ENCODE peak calls at places on chromosomes 12 and 14, in nine cellular contexts. One of them, this sample, is unnamed.

GRCh38 chr12:101566318-101566717 is 28.5 kb upstream of the MYBPC1 start:
- DNase-seq in neural progenitor cell: peak; percentile 6
- DNase-seq in fibroblast of lung: no peak
- DNase-seq in neuronal stem cell: peak; percentile 8
- DNase-seq in endothelial cell of umbilical vein: no peak
- DNase-seq in K562: no peak
- DNase-seq in GM12878: no peak
- DNase-seq in PC-3: no peak
- DNase-seq in HCT116: peak; percentile 40
- DNase-seq in this sample: peak; percentile 83

GRCh38 chr12:21607701-21608100 is 3.1 kb upstream of the GYS2 start:
- DNase-seq in neural progenitor cell: peak; percentile 10
- DNase-seq in fibroblast of lung: peak; percentile 16
- DNase-seq in neuronal stem cell: no peak
- DNase-seq in endothelial cell of umbilical vein: peak; percentile 42
- DNase-seq in K562: no peak
- DNase-seq in GM12878: no peak
- DNase-seq in PC-3: peak; percentile 25
- DNase-seq in HCT116: peak; percentile 12
- DNase-seq in this sample: no peak

GRCh38 chr12:53591301-53592206 is 34.6 kb downstream of the ATF7 start:
- DNase-seq in neural progenitor cell: peak; percentile 20
- DNase-seq in fibroblast of lung: no peak
- DNase-seq in neuronal stem cell: peak; percentile 4
- DNase-seq in endothelial cell of umbilical vein: peak; percentile 42
- DNase-seq in K562: no peak
- DNase-seq in GM12878: no peak
- DNase-seq in PC-3: no peak
- DNase-seq in HCT116: no peak
- DNase-seq in this sample: no peak

GRCh38 chr14:38199768-38200167 is 7.9 kb upstream of the SSTR1 start:
- DNase-seq in neural progenitor cell: no peak
- DNase-seq in fibroblast of lung: peak; percentile 36
- DNase-seq in neuronal stem cell: no peak
- DNase-seq in endothelial cell of umbilical vein: no peak
- DNase-seq in K562: no peak
- DNase-seq in GM12878: no peak
- DNase-seq in PC-3: peak; percentile 59
- DNase-seq in HCT116: no peak
- DNase-seq in this sample: no peak

GRCh38 chr14:92121207-92121669 is 268 bp downstream of the NDUFB1 start:
- DNase-seq in neural progenitor cell: peak; percentile 57
- DNase-seq in fibroblast of lung: peak; percentile 57
- DNase-seq in neuronal stem cell: peak; percentile 20
- DNase-seq in endothelial cell of umbilical vein: peak; percentile 70
- DNase-seq in K562: peak; percentile 74
- DNase-seq in GM12878: no peak
- DNase-seq in PC-3: peak; percentile 12
- DNase-seq in HCT116: no peak
- DNase-seq in this sample: no peak

GRCh38 chr12:77070382-77071294 is 5.3 kb upstream of the E2F7 start:
- DNase-seq in neural progenitor cell: no peak
- DNase-seq in fibroblast of lung: no peak
- DNase-seq in neuronal stem cell: no peak
- DNase-seq in endothelial cell of umbilical vein: no peak
- DNase-seq in K562: no peak
- DNase-seq in GM12878: peak; percentile 48
- DNase-seq in PC-3: no peak
- DNase-seq in HCT116: no peak
- DNase-seq in this sample: no peak

GRCh38 chr14:95519699-95520098 is 3.2 kb upstream of the SYNE3 start:
- DNase-seq in neural progenitor cell: no peak
- DNase-seq in fibroblast of lung: peak; percentile 84
- DNase-seq in neuronal stem cell: no peak
- DNase-seq in endothelial cell of umbilical vein: peak; percentile 81
- DNase-seq in K562: no peak
- DNase-seq in GM12878: no peak
- DNase-seq in PC-3: peak; percentile 79
- DNase-seq in HCT116: peak; percentile 56
- DNase-seq in this sample: no peak

GRCh38 chr12:47793015-47793681 is 20.1 kb downstream of the SLC48A1 start:
- DNase-seq in neural progenitor cell: no peak
- DNase-seq in fibroblast of lung: no peak
- DNase-seq in neuronal stem cell: no peak
- DNase-seq in endothelial cell of umbilical vein: no peak
- DNase-seq in K562: no peak
- DNase-seq in GM12878: no peak
- DNase-seq in PC-3: no peak
- DNase-seq in HCT116: no peak
- DNase-seq in this sample: no peak

GRCh38 chr12:105987687-105988035 is 151.1 kb downstream of the NUAK1 start:
- DNase-seq in neural progenitor cell: no peak
- DNase-seq in fibroblast of lung: no peak
- DNase-seq in neuronal stem cell: no peak
- DNase-seq in endothelial cell of umbilical vein: no peak
- DNase-seq in K562: no peak
- DNase-seq in GM12878: no peak
- DNase-seq in PC-3: no peak
- DNase-seq in HCT116: no peak
- DNase-seq in this sample: no peak

GRCh38 chr12:105995986-105996385 is 142.8 kb downstream of the NUAK1 start:
- DNase-seq in neural progenitor cell: no peak
- DNase-seq in fibroblast of lung: peak; percentile 35
- DNase-seq in neuronal stem cell: no peak
- DNase-seq in endothelial cell of umbilical vein: no peak
- DNase-seq in K562: no peak
- DNase-seq in GM12878: no peak
- DNase-seq in PC-3: no peak
- DNase-seq in HCT116: no peak
- DNase-seq in this sample: no peak

GRCh38 chr12:105993766-105994165 is 145.0 kb downstream of the NUAK1 start:
- DNase-seq in neural progenitor cell: no peak
- DNase-seq in fibroblast of lung: no peak
- DNase-seq in neuronal stem cell: no peak
- DNase-seq in endothelial cell of umbilical vein: no peak
- DNase-seq in K562: no peak
- DNase-seq in GM12878: no peak
- DNase-seq in PC-3: no peak
- DNase-seq in HCT116: no peak
- DNase-seq in this sample: no peak

GRCh38 chr12:105992849-105993740 is 145.7 kb downstream of the NUAK1 start:
- DNase-seq in neural progenitor cell: peak; percentile 16
- DNase-seq in fibroblast of lung: peak; percentile 95
- DNase-seq in neuronal stem cell: no peak
- DNase-seq in endothelial cell of umbilical vein: no peak
- DNase-seq in K562: no peak
- DNase-seq in GM12878: no peak
- DNase-seq in PC-3: no peak
- DNase-seq in HCT116: no peak
- DNase-seq in this sample: no peak
- H3K9ac ChIP-seq in neural progenitor cell: no peak overlapping the region
- H3K9ac ChIP-seq in fibroblast of lung: no peak overlapping the region
- H3K9ac ChIP-seq in neuronal stem cell: no peak overlapping the region
- H3K9ac ChIP-seq in endothelial cell of umbilical vein: no peak overlapping the region
- H3K9ac ChIP-seq in K562: no peak overlapping the region
- H3K9ac ChIP-seq in GM12878: no peak overlapping the region
- H3K9ac ChIP-seq in PC-3: no peak overlapping the region
- H3K9ac ChIP-seq in HCT116: no peak overlapping the region
- H3K9ac ChIP-seq in this sample: no peak overlapping the region

GRCh38 chr14:73796881-73797539 is 54.6 kb upstream of the PTGR2 start:
- DNase-seq in neural progenitor cell: no peak
- DNase-seq in fibroblast of lung: peak; percentile 81
- DNase-seq in neuronal stem cell: no peak
- DNase-seq in endothelial cell of umbilical vein: no peak
- DNase-seq in K562: no peak
- DNase-seq in GM12878: no peak
- DNase-seq in PC-3: no peak
- DNase-seq in HCT116: no peak
- DNase-seq in this sample: no peak

GRCh38 chr14:73797540-73797925 is 54.1 kb upstream of the PTGR2 start:
- DNase-seq in neural progenitor cell: no peak
- DNase-seq in fibroblast of lung: no peak
- DNase-seq in neuronal stem cell: no peak
- DNase-seq in endothelial cell of umbilical vein: no peak
- DNase-seq in K562: no peak
- DNase-seq in GM12878: no peak
- DNase-seq in PC-3: no peak
- DNase-seq in HCT116: no peak
- DNase-seq in this sample: no peak

GRCh38 chr14:73795974-73796373 is 55.7 kb upstream of the PTGR2 start:
- DNase-seq in neural progenitor cell: no peak
- DNase-seq in fibroblast of lung: peak; percentile 93
- DNase-seq in neuronal stem cell: no peak
- DNase-seq in endothelial cell of umbilical vein: no peak
- DNase-seq in K562: no peak
- DNase-seq in GM12878: no peak
- DNase-seq in PC-3: peak; percentile 97
- DNase-seq in HCT116: peak; percentile 77
- DNase-seq in this sample: no peak

GRCh38 chr14:73792476-73792875 is 59.2 kb upstream of the PTGR2 start:
- DNase-seq in neural progenitor cell: peak; percentile 36
- DNase-seq in fibroblast of lung: no peak
- DNase-seq in neuronal stem cell: no peak
- DNase-seq in endothelial cell of umbilical vein: no peak
- DNase-seq in K562: no peak
- DNase-seq in GM12878: no peak
- DNase-seq in PC-3: no peak
- DNase-seq in HCT116: no peak
- DNase-seq in this sample: no peak

DNA sequence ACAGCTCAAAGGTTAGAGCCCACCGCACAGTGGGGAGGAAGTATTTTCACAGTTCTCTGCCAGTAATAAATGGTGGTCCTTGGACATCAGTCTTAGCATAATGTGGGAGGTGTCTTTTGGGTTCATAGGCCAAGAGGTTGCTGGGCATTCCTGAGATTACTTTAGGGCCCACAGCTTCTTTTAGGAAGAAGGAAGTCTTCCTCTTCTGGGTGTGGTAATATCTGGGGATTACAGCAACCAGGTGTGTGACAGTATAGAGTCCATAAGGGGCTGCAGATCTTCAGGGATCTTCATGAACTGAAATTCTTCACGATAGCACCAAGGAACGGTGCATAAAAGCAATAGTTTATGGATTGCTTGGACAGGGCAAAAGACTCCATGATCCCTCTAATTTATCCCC is 56.2 kb upstream of the PTGR2 start:
- DNase-seq in neural progenitor cell: no peak
- DNase-seq in fibroblast of lung: no peak
- DNase-seq in neuronal stem cell: no peak
- DNase-seq in endothelial cell of umbilical vein: no peak
- DNase-seq in K562: no peak
- DNase-seq in GM12878: no peak
- DNase-seq in PC-3: no peak
- DNase-seq in HCT116: no peak
- DNase-seq in this sample: no peak
- H3K9ac ChIP-seq in neural progenitor cell: no peak overlapping the region
- H3K9ac ChIP-seq in fibroblast of lung: no peak overlapping the region
- H3K9ac ChIP-seq in neuronal stem cell: no peak overlapping the region
- H3K9ac ChIP-seq in endothelial cell of umbilical vein: no peak overlapping the region
- H3K9ac ChIP-seq in K562: no peak overlapping the region
- H3K9ac ChIP-seq in GM12878: no peak overlapping the region
- H3K9ac ChIP-seq in PC-3: no peak overlapping the region
- H3K9ac ChIP-seq in HCT116: no peak overlapping the region
- H3K9ac ChIP-seq in this sample: no peak overlapping the region

GRCh38 chr14:90741682-90741946 is 74.6 kb downstream of the TTC7B start:
- DNase-seq in neural progenitor cell: no peak
- DNase-seq in fibroblast of lung: no peak
- DNase-seq in neuronal stem cell: no peak
- DNase-seq in endothelial cell of umbilical vein: no peak
- DNase-seq in K562: no peak
- DNase-seq in GM12878: no peak
- DNase-seq in PC-3: no peak
- DNase-seq in HCT116: no peak
- DNase-seq in this sample: no peak

GRCh38 chr14:90740081-90740480 is 76.1 kb downstream of the TTC7B start:
- DNase-seq in neural progenitor cell: no peak
- DNase-seq in fibroblast of lung: no peak
- DNase-seq in neuronal stem cell: no peak
- DNase-seq in endothelial cell of umbilical vein: no peak
- DNase-seq in K562: no peak
- DNase-seq in GM12878: no peak
- DNase-seq in PC-3: no peak
- DNase-seq in HCT116: no peak
- DNase-seq in this sample: no peak

GRCh38 chr14:90742252-90742651 is 74.0 kb downstream of the TTC7B start:
- DNase-seq in neural progenitor cell: no peak
- DNase-seq in fibroblast of lung: no peak
- DNase-seq in neuronal stem cell: no peak
- DNase-seq in endothelial cell of umbilical vein: no peak
- DNase-seq in K562: no peak
- DNase-seq in GM12878: no peak
- DNase-seq in PC-3: no peak
- DNase-seq in HCT116: no peak
- DNase-seq in this sample: no peak

GRCh38 chr14:90742709-90743108 is 73.5 kb downstream of the TTC7B start:
- DNase-seq in neural progenitor cell: no peak
- DNase-seq in fibroblast of lung: no peak
- DNase-seq in neuronal stem cell: no peak
- DNase-seq in endothelial cell of umbilical vein: no peak
- DNase-seq in K562: no peak
- DNase-seq in GM12878: no peak
- DNase-seq in PC-3: no peak
- DNase-seq in HCT116: no peak
- DNase-seq in this sample: no peak

DNA sequence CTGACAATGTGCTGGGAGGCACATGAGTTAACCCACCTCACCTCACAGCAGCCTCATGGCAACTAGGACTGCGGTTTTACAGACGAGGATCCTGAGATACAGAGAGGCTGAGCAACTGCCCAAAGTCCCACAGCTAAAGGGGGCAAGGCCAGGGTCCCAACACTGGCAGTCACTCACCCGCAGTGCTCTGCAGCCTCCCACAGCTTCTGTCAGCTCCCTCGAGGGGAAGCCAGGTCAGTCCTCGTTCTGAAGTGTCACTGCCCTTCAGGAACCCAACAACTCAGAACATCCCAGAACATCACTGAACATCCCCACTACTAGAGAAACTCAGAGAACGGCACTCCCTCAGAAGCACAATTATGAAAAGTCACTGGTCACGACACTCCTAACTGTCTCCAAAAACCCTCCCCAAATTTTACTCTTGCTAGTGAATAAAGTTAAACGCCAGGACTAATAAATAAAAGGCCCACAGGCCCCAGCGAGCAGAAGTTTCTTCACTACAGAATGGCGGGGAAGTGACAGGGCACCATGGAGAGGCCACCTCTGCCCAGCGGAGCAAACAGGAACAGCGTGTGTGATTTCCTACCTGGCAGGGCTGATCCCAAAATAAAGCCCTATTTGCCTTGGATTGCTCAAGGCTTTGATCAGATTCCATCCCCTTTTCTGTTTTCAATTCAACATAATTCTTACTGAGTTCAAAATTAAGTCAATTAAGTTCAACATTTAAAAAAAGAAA is 75.1 kb downstream of the TTC7B start:
- DNase-seq in neural progenitor cell: no peak
- DNase-seq in fibroblast of lung: no peak
- DNase-seq in neuronal stem cell: no peak
- DNase-seq in endothelial cell of umbilical vein: no peak
- DNase-seq in K562: no peak
- DNase-seq in GM12878: no peak
- DNase-seq in PC-3: no peak
- DNase-seq in HCT116: no peak
- DNase-seq in this sample: no peak
- H3K9ac ChIP-seq in neural progenitor cell: no peak overlapping the region
- H3K9ac ChIP-seq in fibroblast of lung: no peak overlapping the region
- H3K9ac ChIP-seq in neuronal stem cell: no peak overlapping the region
- H3K9ac ChIP-seq in endothelial cell of umbilical vein: no peak overlapping the region
- H3K9ac ChIP-seq in K562: no peak overlapping the region
- H3K9ac ChIP-seq in GM12878: no peak overlapping the region
- H3K9ac ChIP-seq in PC-3: no peak overlapping the region
- H3K9ac ChIP-seq in HCT116: no peak overlapping the region
- H3K9ac ChIP-seq in this sample: no peak overlapping the region

GRCh38 chr12:108827941-108828340 is 29.4 kb downstream of the SSH1 start:
- DNase-seq in neural progenitor cell: no peak
- DNase-seq in fibroblast of lung: peak; percentile 25
- DNase-seq in neuronal stem cell: no peak
- DNase-seq in endothelial cell of umbilical vein: peak; percentile 75
- DNase-seq in K562: no peak
- DNase-seq in GM12878: no peak
- DNase-seq in PC-3: no peak
- DNase-seq in HCT116: no peak
- DNase-seq in this sample: no peak

GRCh38 chr12:108825205-108825950 is 32.0 kb downstream of the SSH1 start:
- DNase-seq in neural progenitor cell: no peak
- DNase-seq in fibroblast of lung: peak; percentile 79
- DNase-seq in neuronal stem cell: no peak
- DNase-seq in endothelial cell of umbilical vein: no peak
- DNase-seq in K562: no peak
- DNase-seq in GM12878: peak; percentile 63
- DNase-seq in PC-3: no peak
- DNase-seq in HCT116: no peak
- DNase-seq in this sample: no peak

GRCh38 chr12:108826807-108827721 is 30.3 kb downstream of the SSH1 start:
- DNase-seq in neural progenitor cell: no peak
- DNase-seq in fibroblast of lung: peak; percentile 79
- DNase-seq in neuronal stem cell: no peak
- DNase-seq in endothelial cell of umbilical vein: peak; percentile 58
- DNase-seq in K562: no peak
- DNase-seq in GM12878: no peak
- DNase-seq in PC-3: no peak
- DNase-seq in HCT116: no peak
- DNase-seq in this sample: no peak

GRCh38 chr12:108823804-108824203 is 33.6 kb downstream of the SSH1 start:
- DNase-seq in neural progenitor cell: no peak
- DNase-seq in fibroblast of lung: no peak
- DNase-seq in neuronal stem cell: no peak
- DNase-seq in endothelial cell of umbilical vein: peak; percentile 50
- DNase-seq in K562: no peak
- DNase-seq in GM12878: no peak
- DNase-seq in PC-3: no peak
- DNase-seq in HCT116: no peak
- DNase-seq in this sample: no peak

GRCh38 chr12:108826115-108826806 is 31.1 kb downstream of the SSH1 start:
- DNase-seq in neural progenitor cell: no peak
- DNase-seq in fibroblast of lung: peak; percentile 98
- DNase-seq in neuronal stem cell: no peak
- DNase-seq in endothelial cell of umbilical vein: peak; percentile 98
- DNase-seq in K562: peak; percentile 47
- DNase-seq in GM12878: no peak
- DNase-seq in PC-3: no peak
- DNase-seq in HCT116: no peak
- DNase-seq in this sample: no peak
- H3K9ac ChIP-seq in neural progenitor cell: no peak overlapping the region
- H3K9ac ChIP-seq in fibroblast of lung: peak overlapping the region; percentile 76
- H3K9ac ChIP-seq in neuronal stem cell: no peak overlapping the region
- H3K9ac ChIP-seq in endothelial cell of umbilical vein: peak overlapping the region; percentile 98
- H3K9ac ChIP-seq in K562: no peak overlapping the region
- H3K9ac ChIP-seq in GM12878: peak overlapping the region; percentile 61
- H3K9ac ChIP-seq in PC-3: no peak overlapping the region
- H3K9ac ChIP-seq in HCT116: peak overlapping the region; percentile 42
- H3K9ac ChIP-seq in this sample: peak overlapping the region; percentile 45